ENCODE peak calls at places on chromosomes 4 and X, in four cellular contexts. One of them, this sample, is unnamed.

GRCh38 chrX:51461053-51462050 is 35.0 kb downstream of the NUDT11 start:
- DNase-seq in T-cell: peak; percentile 13
- DNase-seq in NCI-H1417: peak; percentile 17
- DNase-seq in GM20000: peak; percentile 6
- DNase-seq in this sample: peak; percentile 0

GRCh38 chr4:119080721-119081541 is 54.7 kb upstream of the MYOZ2 start:
- DNase-seq in GM20000: no peak
- DNase-seq in NCI-H1417: no peak
- DNase-seq in T-cell: no peak
- DNase-seq in this sample: no peak

GRCh38 chrX:122833230-122833629 is 350.8 kb upstream of the GRIA3 start:
- DNase-seq in T-cell: no peak
- DNase-seq in GM20000: no peak
- DNase-seq in NCI-H1417: no peak
- DNase-seq in this sample: no peak

GRCh38 chr4:153594208-153594607 is 89.9 kb upstream of the TLR2 start:
- DNase-seq in GM20000: no peak
- DNase-seq in T-cell: no peak
- DNase-seq in NCI-H1417: no peak
- DNase-seq in this sample: no peak

GRCh38 chr4:157978680-157979361 is 194.0 kb downstream of the GASK1B start:
- DNase-seq in NCI-H1417: peak; percentile 67
- DNase-seq in T-cell: peak; percentile 5
- DNase-seq in GM20000: peak; percentile 46
- DNase-seq in this sample: peak; percentile 53

GRCh38 chr4:34181891-34182290 is 2062.4 kb downstream of the ARAP2 start:
- DNase-seq in T-cell: no peak
- DNase-seq in GM20000: no peak
- DNase-seq in NCI-H1417: no peak
- DNase-seq in this sample: no peak

GRCh38 chr4:8847331-8847730 is 24.3 kb downstream of the HMX1 start:
- DNase-seq in T-cell: no peak
- DNase-seq in NCI-H1417: no peak
- DNase-seq in GM20000: no peak
- DNase-seq in this sample: no peak

GRCh38 chrX:20374866-20375530 is 108.3 kb upstream of the RPS6KA3 start:
- DNase-seq in GM20000: peak; percentile 11
- DNase-seq in NCI-H1417: no peak
- DNase-seq in T-cell: no peak
- DNase-seq in this sample: peak; percentile 11

GRCh38 chrX:125998432-125998831 is 167.7 kb downstream of the DCAF12L2 start:
- DNase-seq in NCI-H1417: peak; percentile 11
- DNase-seq in GM20000: no peak
- DNase-seq in T-cell: no peak
- DNase-seq in this sample: peak; percentile 41

GRCh38 chr4:84647307-84647884 is 64.5 kb downstream of the CDS1 start:
- DNase-seq in T-cell: no peak
- DNase-seq in NCI-H1417: peak; percentile 11
- DNase-seq in GM20000: no peak
- DNase-seq in this sample: peak; percentile 16

GRCh38 chr4:120066182-120066524 is 495 bp downstream of the MAD2L1 start:
- DNase-seq in NCI-H1417: no peak
- DNase-seq in GM20000: peak; percentile 48
- DNase-seq in T-cell: no peak
- DNase-seq in this sample: no peak

GRCh38 chr4:101199507-101200285 is 147.6 kb downstream of the PPP3CA start:
- DNase-seq in GM20000: no peak
- DNase-seq in T-cell: no peak
- DNase-seq in NCI-H1417: no peak
- DNase-seq in this sample: no peak

GRCh38 chrX:24513416-24513815 is 48.3 kb downstream of the PDK3 start:
- DNase-seq in NCI-H1417: no peak
- DNase-seq in T-cell: no peak
- DNase-seq in GM20000: peak; percentile 48
- DNase-seq in this sample: no peak

GRCh38 chr4:88738714-88739366 is 41.2 kb upstream of the NAP1L5 start:
- DNase-seq in GM20000: no peak
- DNase-seq in T-cell: no peak
- DNase-seq in NCI-H1417: peak; percentile 15
- DNase-seq in this sample: peak; percentile 93

GRCh38 chr4:175998782-175999181 is 66.9 kb upstream of the WDR17 start:
- DNase-seq in NCI-H1417: no peak
- DNase-seq in GM20000: no peak
- DNase-seq in T-cell: no peak
- DNase-seq in this sample: no peak

GRCh38 chr4:147090486-147090885 is 144.8 kb upstream of the TTC29 start:
- DNase-seq in T-cell: no peak
- DNase-seq in NCI-H1417: peak; percentile 13
- DNase-seq in GM20000: no peak
- DNase-seq in this sample: peak; percentile 62

GRCh38 chr4:38565271-38566199 is 98.5 kb upstream of the KLF3 start:
- DNase-seq in T-cell: no peak
- DNase-seq in NCI-H1417: no peak
- DNase-seq in GM20000: no peak
- DNase-seq in this sample: peak; percentile 53

GRCh38 chrX:120732879-120733278 is 103.0 kb upstream of the C1GALT1C1 start:
- DNase-seq in GM20000: no peak
- DNase-seq in NCI-H1417: no peak
- DNase-seq in T-cell: no peak
- DNase-seq in this sample: no peak

GRCh38 chr4:88610771-88611170 is 18.5 kb downstream of the HERC3 start:
- DNase-seq in GM20000: no peak
- DNase-seq in NCI-H1417: no peak
- DNase-seq in T-cell: no peak
- DNase-seq in this sample: no peak

This sample was measured in NCI-H510A treated with DMSO at 0.1 percent for 48 hours.